ENCODE peak calls at places on chromosomes 5 and 9, in eight cellular contexts. Y is A172; K is astrocyte of the spinal cord; C is NCI-H510A; Q is sciatic nerve; O is mammary epithelial cell; G is IMR-90; J is CD8-positive, alpha-beta T cell. N is an unnamed sample.

GRCh38 chr9:134560206-134560605 is 81.4 kb upstream of the COL5A1 start:
- DNase-seq in Y (no peak), K (no peak), C (no peak), Q (peak), O (no peak), G (no peak), J (no peak), N (no peak)

GRCh38 chr9:127178646-127179632 is 56.5 kb upstream of the ANGPTL2 start:
- DNase-seq in Y (no peak), K (no peak), C (no peak), Q (peak), O (no peak), G (no peak), J (no peak), N (no peak)

GRCh38 chr5:179120951-179121666 is 60.9 kb downstream of the ZNF354C start:
- DNase-seq in Y (no peak), K (no peak), C (no peak), Q (no peak), O (no peak), G (no peak), J (no peak), N (no peak)

GRCh38 chr9:81535542-81536241 is 153.7 kb downstream of the TLE1 start:
- DNase-seq in Y (peak), K (no peak), C (peak), Q (no peak), O (no peak), G (peak), J (no peak), N (no peak)

GRCh38 chr9:92609142-92609500 is 60.8 kb downstream of the IPPK start:
- DNase-seq in Y (no peak), K (no peak), C (peak), Q (no peak), O (no peak), G (no peak), J (no peak), N (no peak)

GRCh38 chr5:95845401-95845800 is 22.9 kb upstream of the GLRX start:
- DNase-seq in Y (no peak), K (no peak), C (no peak), Q (no peak), O (no peak), G (no peak), J (no peak), N (no peak)

GRCh38 chr9:79976501-79977444 is 405.0 kb downstream of the TLE4 start:
- DNase-seq in Y (no peak), K (no peak), C (no peak), Q (no peak), O (no peak), G (no peak), J (no peak), N (no peak)

GRCh38 chr9:12934515-12935301 is 159.9 kb downstream of the LURAP1L start:
- DNase-seq in Y (peak), K (no peak), C (no peak), Q (no peak), O (peak), G (no peak), J (no peak), N (no peak)

GRCh38 chr9:114321759-114322158 is 1.1 kb upstream of the ORM1 start:
- DNase-seq in Y (peak), K (peak), C (no peak), Q (no peak), O (no peak), G (peak), J (no peak), N (no peak)

GRCh38 chr9:18386091-18386490 is 87.9 kb upstream of the ADAMTSL1 start:
- DNase-seq in Y (no peak), K (no peak), C (no peak), Q (no peak), O (no peak), G (no peak), J (no peak), N (no peak)

GRCh38 chr9:34158362-34158869 is 20.4 kb upstream of the UBAP1 start:
- DNase-seq in Y (peak), K (peak), C (peak), Q (no peak), O (peak), G (peak), J (no peak), N (no peak)

GRCh38 chr9:128607642-128608350 is 48.9 kb downstream of the DYNC2I2 start:
- DNase-seq in Y (peak), K (peak), C (no peak), Q (no peak), O (no peak), G (peak), J (no peak), N (peak)

GRCh38 chr9:91101598-91102168 is 260.0 kb downstream of the AUH start:
- DNase-seq in Y (no peak), K (no peak), C (peak), Q (no peak), O (no peak), G (no peak), J (peak), N (no peak)

GRCh38 chr9:133137451-133138231 is 16.6 kb upstream of the RALGDS start:
- DNase-seq in Y (no peak), K (no peak), C (no peak), Q (no peak), O (no peak), G (no peak), J (no peak), N (no peak)

GRCh38 chr5:142014911-142015584 is 2.2 kb upstream of the GNPDA1 start:
- DNase-seq in Y (peak), K (peak), C (no peak), Q (no peak), O (peak), G (peak), J (no peak), N (no peak)

GRCh38 chr9:114532561-114533237 is 27.4 kb upstream of the WHRN start:
- DNase-seq in Y (no peak), K (no peak), C (no peak), Q (no peak), O (no peak), G (no peak), J (no peak), N (no peak)

GRCh38 chr9:109507421-109507838 is 9.3 kb upstream of the PTPN3 start:
- DNase-seq in Y (peak), K (peak), C (no peak), Q (no peak), O (no peak), G (peak), J (no peak), N (peak)

GRCh38 chr9:89046832-89047231 is 55.6 kb downstream of the S1PR3 start:
- DNase-seq in Y (no peak), K (peak), C (no peak), Q (no peak), O (no peak), G (peak), J (no peak), N (no peak)

GRCh38 chr9:121682926-121683485 is 31.6 kb downstream of the DAB2IP start:
- DNase-seq in Y (no peak), K (no peak), C (no peak), Q (no peak), O (no peak), G (no peak), J (no peak), N (no peak)

GRCh38 chr5:159825551-159826051 is 90.7 kb upstream of the ADRA1B start:
- DNase-seq in Y (peak), K (peak), C (no peak), Q (no peak), O (peak), G (no peak), J (no peak), N (no peak)

GRCh38 chr9:12719431-12719830 is 26.2 kb downstream of the TYRP1 start:
- DNase-seq in Y (peak), K (peak), C (no peak), Q (no peak), O (no peak), G (peak), J (no peak), N (no peak)

GRCh38 chr5:50800410-50800809 is 134.0 kb downstream of the PARP8 start:
- DNase-seq in Y (no peak), K (no peak), C (no peak), Q (no peak), O (no peak), G (no peak), J (no peak), N (no peak)

GRCh38 chr9:137970098-137970497 is 92.5 kb downstream of the CACNA1B start:
- DNase-seq in Y (no peak), K (no peak), C (no peak), Q (peak), O (no peak), G (no peak), J (no peak), N (no peak)

GRCh38 chr9:91465420-91465819 is 41.8 kb upstream of the NFIL3 start:
- DNase-seq in Y (no peak), K (peak), C (no peak), Q (no peak), O (peak), G (peak), J (no peak), N (no peak)

GRCh38 chr5:65037845-65038815 is 269.4 kb downstream of the CWC27 start:
- DNase-seq in Y (no peak), K (no peak), C (no peak), Q (no peak), O (no peak), G (no peak), J (no peak), N (no peak)

GRCh38 chr5:58322453-58322852 is 137.4 kb downstream of the PLK2 start:
- DNase-seq in Y (peak), K (peak), C (no peak), Q (no peak), O (no peak), G (peak), J (no peak), N (no peak)

GRCh38 chr9:88535226-88535931 is 401 bp downstream of the NXNL2 start:
- DNase-seq in Y (no peak), K (no peak), C (no peak), Q (no peak), O (no peak), G (no peak), J (no peak), N (no peak)

GRCh38 chr5:116365006-116365496 is 209.6 kb downstream of the SEMA6A start:
- DNase-seq in Y (no peak), K (no peak), C (no peak), Q (no peak), O (no peak), G (no peak), J (no peak), N (no peak)

N was measured in right lobe of liver.